ENCODE peak calls at places on chromosomes 7 and 10, in ten cellular contexts. F, A, O, C, X, K, Z, D, J and S are unnamed samples.

GRCh38 chr10:13535346-13535745 is 6.5 kb upstream of the BEND7 start:
- DNase-seq in F (no peak), A (no peak), O (no peak), C (no peak), X (no peak), K (no peak), Z (no peak), D (no peak), J (no peak), S (no peak)

GRCh38 chr7:73438547-73439245 is 5.1 kb downstream of the FZD9 start:
- DNase-seq in F (no peak), A (no peak), O (no peak), C (no peak), X (no peak), K (no peak), Z (no peak), D (no peak), J (no peak), S (no peak)

GRCh38 chr7:84654287-84654686 is 459.7 kb upstream of the SEMA3A start:
- DNase-seq in F (no peak), A (no peak), O (peak), C (no peak), X (no peak), K (no peak), Z (no peak), D (no peak), J (no peak), S (no peak)

GRCh38 chr7:158824028-158824427 is 5.3 kb downstream of the ESYT2 start:
- DNase-seq in F (no peak), A (no peak), O (no peak), C (peak), X (no peak), K (peak), Z (no peak), D (no peak), J (no peak), S (no peak)

GRCh38 chr10:132701099-132701845 is 84.7 kb downstream of the NKX6-2 start:
- DNase-seq in F (no peak), A (no peak), O (no peak), C (no peak), X (no peak), K (no peak), Z (peak), D (no peak), J (no peak), S (no peak)

GRCh38 chr10:15068802-15069201 is 19.8 kb downstream of the ACBD7 start:
- DNase-seq in F (no peak), A (no peak), O (no peak), C (no peak), X (no peak), K (no peak), Z (no peak), D (peak), J (no peak), S (no peak)

GRCh38 chr10:94138391-94138790 is 144.7 kb downstream of the PLCE1 start:
- DNase-seq in F (no peak), A (no peak), O (no peak), C (no peak), X (no peak), K (no peak), Z (no peak), D (no peak), J (no peak), S (no peak)

GRCh38 chr10:36003031-36003600 is 361.0 kb upstream of the FZD8 start:
- DNase-seq in F (no peak), A (no peak), O (no peak), C (no peak), X (no peak), K (no peak), Z (no peak), D (no peak), J (no peak), S (no peak)

GRCh38 chr10:62083868-62084267 is 182.4 kb downstream of the ARID5B start:
- DNase-seq in F (no peak), A (no peak), O (peak), C (no peak), X (peak), K (no peak), Z (no peak), D (no peak), J (peak), S (no peak)

GRCh38 chr10:77486511-77486910 is 151.1 kb downstream of the KCNMA1 start:
- DNase-seq in F (no peak), A (no peak), O (no peak), C (no peak), X (no peak), K (no peak), Z (no peak), D (no peak), J (no peak), S (no peak)

GRCh38 chr10:285216-285967 is 150.1 kb downstream of the ZMYND11 start:
- DNase-seq in F (no peak), A (no peak), O (no peak), C (no peak), X (no peak), K (no peak), Z (no peak), D (no peak), J (no peak), S (no peak)

GRCh38 chr7:17722798-17723197 is 217.5 kb downstream of the SNX13 start:
- DNase-seq in F (no peak), A (no peak), O (no peak), C (no peak), X (no peak), K (no peak), Z (no peak), D (no peak), J (no peak), S (no peak)

GRCh38 chr7:69840248-69840647 is 242.0 kb downstream of the AUTS2 start:
- DNase-seq in F (no peak), A (no peak), O (no peak), C (no peak), X (no peak), K (no peak), Z (no peak), D (no peak), J (no peak), S (no peak)

GRCh38 chr10:99983280-99983988 is 26.3 kb downstream of the DNMBP start:
- DNase-seq in F (no peak), A (no peak), O (peak), C (no peak), X (peak), K (no peak), Z (peak), D (no peak), J (no peak), S (no peak)

GRCh38 chr10:86341361-86341811 is 25.2 kb downstream of the GRID1 start:
- DNase-seq in F (no peak), A (no peak), O (peak), C (no peak), X (no peak), K (no peak), Z (no peak), D (no peak), J (no peak), S (no peak)

GRCh38 chr10:123847686-123848432 is 43.7 kb downstream of the CPXM2 start:
- DNase-seq in F (no peak), A (no peak), O (no peak), C (no peak), X (no peak), K (no peak), Z (no peak), D (peak), J (no peak), S (peak)

GRCh38 chr10:29746080-29746797 is 111.5 kb upstream of the SVIL start:
- DNase-seq in F (no peak), A (no peak), O (no peak), C (no peak), X (no peak), K (no peak), Z (no peak), D (peak), J (no peak), S (no peak)

GRCh38 chr10:96460316-96460715 is 53.4 kb downstream of the TLL2 start:
- DNase-seq in F (no peak), A (no peak), O (no peak), C (no peak), X (no peak), K (no peak), Z (no peak), D (no peak), J (no peak), S (no peak)

GRCh38 chr7:713488-714230 is 12.8 kb upstream of the DNAAF5 start:
- DNase-seq in F (no peak), A (no peak), O (no peak), C (no peak), X (no peak), K (no peak), Z (no peak), D (no peak), J (no peak), S (no peak)

GRCh38 chr10:98642281-98642680 is 195.5 kb upstream of the HPS1 start:
- DNase-seq in F (no peak), A (no peak), O (no peak), C (no peak), X (no peak), K (no peak), Z (no peak), D (no peak), J (no peak), S (no peak)

GRCh38 chr7:953547-954327 is 743 bp downstream of the ADAP1 start:
- DNase-seq in F (no peak), A (no peak), O (peak), C (no peak), X (no peak), K (no peak), Z (peak), D (no peak), J (peak), S (no peak)

GRCh38 chr7:158735935-158736334 is 31.3 kb upstream of the NCAPG2 start:
- DNase-seq in F (no peak), A (no peak), O (no peak), C (no peak), X (no peak), K (no peak), Z (no peak), D (no peak), J (no peak), S (no peak)

GRCh38 chr7:985915-986741 is 3.1 kb downstream of the CYP2W1 start:
- DNase-seq in F (no peak), A (no peak), O (peak), C (no peak), X (no peak), K (no peak), Z (no peak), D (no peak), J (no peak), S (no peak)

GRCh38 chr7:123797673-123798526 is 47.1 kb upstream of the HYAL4 start:
- DNase-seq in F (no peak), A (no peak), O (no peak), C (peak), X (no peak), K (peak), Z (no peak), D (peak), J (no peak), S (peak)

GRCh38 chr7:54823776-54824175 is 64.8 kb upstream of the SEC61G start:
- DNase-seq in F (no peak), A (no peak), O (no peak), C (no peak), X (no peak), K (no peak), Z (no peak), D (no peak), J (no peak), S (no peak)

GRCh38 chr7:138889566-138889965 is 91.6 kb upstream of the ATP6V0A4 start:
- DNase-seq in F (no peak), A (no peak), O (no peak), C (no peak), X (no peak), K (no peak), Z (no peak), D (no peak), J (no peak), S (no peak)

GRCh38 chr7:99004216-99004615 is 125.9 kb downstream of the TRRAP start:
- DNase-seq in F (no peak), A (no peak), O (no peak), C (no peak), X (no peak), K (no peak), Z (peak), D (peak), J (no peak), S (no peak)

GRCh38 chr10:44647877-44648542 is 263.1 kb upstream of the CXCL12 start:
- DNase-seq in F (no peak), A (no peak), O (no peak), C (no peak), X (no peak), K (no peak), Z (no peak), D (peak), J (no peak), S (peak)

GRCh38 chr10:101267776-101268175 is 38.5 kb upstream of the LBX1 start:
- DNase-seq in F (no peak), A (no peak), O (no peak), C (no peak), X (no peak), K (no peak), Z (no peak), D (no peak), J (no peak), S (no peak)

GRCh38 chr10:49781247-49781646 is 19.1 kb upstream of the OGDHL start:
- DNase-seq in F (no peak), A (no peak), O (no peak), C (no peak), X (no peak), K (no peak), Z (no peak), D (no peak), J (no peak), S (no peak)

GRCh38 chr10:106285199-106285598 is 879.3 kb downstream of the SORCS1 start:
- DNase-seq in F (no peak), A (no peak), O (no peak), C (no peak), X (no peak), K (no peak), Z (no peak), D (no peak), J (no peak), S (no peak)

GRCh38 chr7:38740041-38740440 is 108.9 kb upstream of the AMPH start:
- DNase-seq in F (no peak), A (no peak), O (no peak), C (no peak), X (no peak), K (no peak), Z (no peak), D (no peak), J (no peak), S (no peak)

GRCh38 chr10:33657913-33658312 is 323.4 kb upstream of the NRP1 start:
- DNase-seq in F (no peak), A (no peak), O (no peak), C (no peak), X (no peak), K (no peak), Z (no peak), D (no peak), J (no peak), S (no peak)
- TF ChIP-seq CTCF in F (no peak), A (no peak), O (no peak), C (no peak), X (no peak), K (no peak), Z (no peak), D (no peak), J (no peak), S (no peak)

DNA sequence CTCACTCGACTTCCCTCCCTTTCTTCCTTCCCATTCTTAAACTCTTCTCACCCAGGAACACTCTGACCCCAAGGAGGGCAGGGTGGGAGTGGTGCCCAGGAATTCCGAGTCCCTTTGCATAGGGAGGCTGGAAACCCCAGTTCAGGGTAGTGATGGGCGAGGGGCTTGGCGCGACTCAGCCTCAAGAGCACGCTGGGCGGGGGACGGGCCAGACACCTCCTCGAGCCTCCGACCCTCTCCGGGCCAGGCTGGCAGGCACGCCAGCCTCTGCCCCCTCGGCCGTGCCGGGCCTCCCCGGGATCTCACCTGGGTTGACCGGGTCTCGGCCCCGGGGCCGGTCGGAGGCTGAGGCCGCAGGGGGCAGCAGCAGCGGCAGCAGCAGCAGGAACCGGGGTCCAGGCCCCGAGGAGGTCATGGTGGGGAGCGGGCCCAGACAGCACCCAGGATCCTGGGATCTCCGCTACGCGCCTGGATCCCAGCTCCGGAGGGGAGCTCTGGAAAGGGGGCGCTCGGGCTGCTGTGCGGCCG is 457 bp downstream of the PLOD3 start:
- DNase-seq in F (no peak), A (peak), O (no peak), C (no peak), X (no peak), K (no peak), Z (no peak), D (no peak), J (no peak), S (no peak)
- TF ChIP-seq CTCF in F (no peak), A (no peak), O (peak), C (no peak), X (no peak), K (no peak), Z (no peak), D (peak), J (no peak), S (no peak)

DNA sequence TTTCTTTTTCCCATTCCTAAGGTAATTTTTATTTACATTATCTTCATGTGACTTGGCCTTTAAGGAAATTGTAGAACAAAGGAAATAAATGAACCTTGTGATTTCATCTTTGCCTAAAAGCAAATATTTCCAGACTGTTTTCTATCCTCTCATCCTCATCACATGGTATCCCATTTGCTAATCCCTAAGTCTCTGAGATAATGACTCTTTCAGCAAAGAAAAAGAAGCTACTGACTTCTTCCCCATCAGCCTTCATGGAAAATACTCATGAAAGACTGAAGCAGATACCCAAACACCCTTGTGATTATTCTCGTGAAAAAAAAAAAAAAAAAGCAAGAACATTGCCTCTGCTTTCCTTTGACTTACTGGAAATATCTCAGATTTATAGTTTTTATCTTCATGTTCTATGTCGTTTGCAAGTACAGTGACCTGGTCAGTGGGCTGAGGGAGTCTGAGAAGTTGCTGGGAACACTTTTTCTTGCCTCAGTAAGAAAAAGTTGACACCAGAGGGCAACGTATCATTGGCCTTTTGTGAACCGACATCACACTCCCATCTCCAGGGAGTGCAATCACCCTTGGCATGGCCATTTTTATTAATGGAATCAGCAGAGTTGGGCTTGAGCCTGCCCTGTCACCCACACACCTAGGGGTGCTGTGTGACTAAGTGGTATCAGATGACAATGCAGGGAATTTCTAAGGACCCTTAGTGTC is 246.0 kb upstream of the KMT2E start:
- DNase-seq in F (no peak), A (no peak), O (no peak), C (no peak), X (no peak), K (no peak), Z (no peak), D (no peak), J (no peak), S (no peak)
- TF ChIP-seq CTCF in F (no peak), A (no peak), O (no peak), C (no peak), X (no peak), K (no peak), Z (no peak), D (no peak), J (no peak), S (no peak)

DNA sequence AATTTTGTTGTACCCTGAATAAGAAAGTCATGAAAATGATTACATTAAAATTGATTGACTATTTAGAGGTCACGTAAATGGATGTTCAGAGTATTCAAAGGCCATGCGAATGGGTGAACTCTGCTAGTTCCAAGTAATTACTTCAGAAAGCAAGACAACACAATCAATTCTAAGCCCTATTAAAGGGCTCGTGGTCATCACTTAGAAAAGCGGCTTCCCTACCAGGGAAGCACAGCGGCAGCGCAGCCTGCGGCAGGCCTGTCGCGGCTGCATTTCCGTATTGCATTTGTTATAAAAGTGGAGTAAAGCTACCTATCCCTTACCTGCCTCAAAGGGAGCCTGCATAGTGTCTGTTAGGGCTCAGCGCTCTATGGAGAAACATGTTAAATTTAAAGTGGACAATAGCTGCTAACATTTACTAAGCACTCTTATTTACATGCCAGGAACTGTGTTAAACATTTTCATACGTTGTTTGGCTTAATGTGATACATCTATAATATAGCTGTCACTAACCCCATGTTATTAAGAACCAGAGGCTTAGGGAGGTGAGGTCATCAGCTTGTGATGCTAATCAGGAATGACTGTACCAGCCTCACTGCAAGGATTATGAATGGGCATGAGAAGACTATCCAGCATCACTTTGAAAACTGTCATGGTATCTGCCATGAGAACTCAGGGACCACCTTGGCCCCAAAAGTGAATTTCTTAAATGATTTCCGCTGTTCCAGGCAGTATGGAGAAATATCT is 187.5 kb downstream of the CELF2 start:
- DNase-seq in F (no peak), A (no peak), O (no peak), C (no peak), X (no peak), K (no peak), Z (no peak), D (no peak), J (no peak), S (no peak)
- TF ChIP-seq CTCF in F (no peak), A (no peak), O (no peak), C (no peak), X (no peak), K (no peak), Z (no peak), D (no peak), J (no peak), S (no peak)

GRCh38 chr7:50954245-50954644 is 171.5 kb upstream of the GRB10 start:
- DNase-seq in F (no peak), A (no peak), O (no peak), C (no peak), X (no peak), K (no peak), Z (no peak), D (no peak), J (no peak), S (no peak)

GRCh38 chr7:50957855-50958254 is 175.2 kb upstream of the GRB10 start:
- DNase-seq in F (no peak), A (no peak), O (no peak), C (no peak), X (no peak), K (no peak), Z (no peak), D (no peak), J (no peak), S (no peak)

GRCh38 chr7:50954716-50955115 is 172.0 kb upstream of the GRB10 start:
- DNase-seq in F (no peak), A (no peak), O (no peak), C (no peak), X (no peak), K (no peak), Z (no peak), D (no peak), J (no peak), S (no peak)

GRCh38 chr7:50957427-50957826 is 174.7 kb upstream of the GRB10 start:
- DNase-seq in F (no peak), A (no peak), O (no peak), C (no peak), X (no peak), K (no peak), Z (no peak), D (no peak), J (no peak), S (no peak)

DNA sequence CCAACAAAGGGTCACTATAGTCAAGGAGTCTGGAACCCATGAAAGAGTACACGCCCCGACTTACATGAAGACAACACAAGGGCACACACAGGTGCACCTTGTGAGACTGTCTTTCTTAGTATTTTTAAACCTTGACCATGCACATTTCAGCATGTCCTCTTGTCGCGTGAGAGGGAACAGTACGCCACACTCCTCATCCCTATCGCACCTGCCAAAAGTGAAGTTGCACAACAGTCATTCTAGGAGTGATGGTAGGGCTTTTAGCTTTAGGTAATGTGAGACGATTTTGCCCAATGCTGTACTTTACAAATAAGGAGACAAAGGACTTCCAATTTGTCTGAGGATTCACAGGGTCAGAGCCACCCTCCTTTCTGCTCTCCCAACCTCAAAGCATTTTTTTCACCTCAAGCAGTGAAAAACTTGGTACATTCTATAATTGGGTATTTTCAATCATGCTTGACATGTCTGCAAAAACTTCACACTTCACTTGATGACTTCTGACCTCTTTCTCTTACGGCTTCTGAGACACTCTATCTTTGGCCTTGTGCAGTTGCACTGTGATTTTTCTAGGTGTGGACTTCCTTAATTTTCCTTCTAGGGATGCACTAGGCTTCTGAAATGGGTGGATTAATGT is 173.9 kb upstream of the GRB10 start:
- DNase-seq in F (no peak), A (no peak), O (no peak), C (no peak), X (no peak), K (no peak), Z (no peak), D (no peak), J (no peak), S (no peak)
- TF ChIP-seq CTCF in F (no peak), A (no peak), O (no peak), C (no peak), X (no peak), K (no peak), Z (no peak), D (no peak), J (no peak), S (no peak)